ENCODE peak calls at places on chromosomes 12 and 14, in seven cellular contexts. V, P, O, E, G, U and Y are unnamed samples. For H3K27me3, the result is how much of the 10 kb centered on the place peaks cover.

GRCh38 chr12:123892853-123893252 is 79.8 kb downstream of the CCDC92 start:
- DNase-seq in V (no peak), P (no peak), O (peak), E (no peak), G (no peak), U (no peak), Y (no peak)

GRCh38 chr12:123948401-123949117 is 24.1 kb downstream of the CCDC92 start:
- DNase-seq in V (no peak), P (no peak), O (no peak), E (no peak), G (no peak), U (no peak), Y (peak)

GRCh38 chr14:24274101-24274543 is 2.7 kb upstream of the RABGGTA start:
- DNase-seq in V (peak), P (no peak), O (no peak), E (no peak), G (no peak), U (no peak), Y (peak)

GRCh38 chr12:29921307-29921706 is 137.6 kb upstream of the TMTC1 start:
- DNase-seq in V (peak), P (no peak), O (peak), E (no peak), G (peak), U (no peak), Y (no peak)

GRCh38 chr12:12976366-12976765 is 23.7 kb downstream of the HEBP1 start:
- DNase-seq in V (peak), P (no peak), O (no peak), E (no peak), G (peak), U (no peak), Y (no peak)

GRCh38 chr14:85301506-85301905 is 228.4 kb upstream of the FLRT2 start:
- DNase-seq in V (no peak), P (no peak), O (no peak), E (no peak), G (no peak), U (no peak), Y (no peak)

GRCh38 chr14:96060161-96060933 is 21.2 kb downstream of the C14orf132 start:
- DNase-seq in V (no peak), P (no peak), O (no peak), E (peak), G (no peak), U (no peak), Y (no peak)

GRCh38 chr12:89856431-89856830 is 147.8 kb upstream of the ATP2B1 start:
- DNase-seq in V (peak), P (no peak), O (peak), E (no peak), G (peak), U (no peak), Y (no peak)

GRCh38 chr12:119381471-119382235 is 47.1 kb downstream of the CCDC60 start:
- DNase-seq in V (no peak), P (no peak), O (peak), E (no peak), G (no peak), U (no peak), Y (no peak)

GRCh38 chr12:101599771-101600486 is 5.2 kb downstream of the MYBPC1 start:
- DNase-seq in V (no peak), P (no peak), O (no peak), E (no peak), G (no peak), U (no peak), Y (no peak)

GRCh38 chr14:72932893-72933292 is 6.6 kb downstream of the DCAF4 start:
- DNase-seq in V (no peak), P (no peak), O (no peak), E (peak), G (no peak), U (no peak), Y (no peak)

GRCh38 chr12:90322006-90322405 is 613.4 kb upstream of the ATP2B1 start:
- DNase-seq in V (no peak), P (no peak), O (no peak), E (no peak), G (peak), U (no peak), Y (no peak)

GRCh38 chr12:95648990-95649791 is 97.9 kb upstream of the USP44 start:
- DNase-seq in V (peak), P (no peak), O (peak), E (no peak), G (peak), U (no peak), Y (no peak)

GRCh38 chr14:31897581-31898186 is 179.4 kb upstream of the ARHGAP5 start:
- DNase-seq in V (no peak), P (no peak), O (peak), E (no peak), G (no peak), U (no peak), Y (no peak)

GRCh38 chr12:115710104-115710564 is 567.4 kb downstream of the MED13L start:
- DNase-seq in V (peak), P (no peak), O (no peak), E (no peak), G (peak), U (no peak), Y (no peak)

GRCh38 chr12:120692524-120693033 is 5.6 kb downstream of the MLEC start:
- DNase-seq in V (peak), P (no peak), O (no peak), E (no peak), G (no peak), U (no peak), Y (no peak)

GRCh38 chr14:34593740-34594375 is 36.1 kb downstream of the SNX6 start:
- DNase-seq in V (peak), P (no peak), O (no peak), E (no peak), G (peak), U (peak), Y (no peak)

GRCh38 chr12:124388679-124389536 is 94.0 kb downstream of the RFLNA start:
- DNase-seq in V (peak), P (peak), O (peak), E (peak), G (peak), U (peak), Y (peak)

GRCh38 chr14:20613094-20614037 is 22.2 kb upstream of the RNASE12 start:
- DNase-seq in V (peak), P (peak), O (peak), E (peak), G (peak), U (peak), Y (peak)

GRCh38 chr12:6551496-6552139 is 4.2 kb downstream of the IFFO1 start:
- DNase-seq in V (peak), P (no peak), O (no peak), E (peak), G (peak), U (no peak), Y (no peak)

GRCh38 chr12:11881835-11882234 is 188.9 kb upstream of the BCL2L14 start:
- DNase-seq in V (no peak), P (no peak), O (no peak), E (no peak), G (no peak), U (no peak), Y (no peak)

GRCh38 chr14:20934148-20934762 is 21.0 kb upstream of the RNASE2 start:
- DNase-seq in V (no peak), P (peak), O (peak), E (peak), G (no peak), U (peak), Y (peak)

GRCh38 chr14:23751591-23751990 is 115.4 kb downstream of the DHRS2 start:
- DNase-seq in V (no peak), P (no peak), O (no peak), E (no peak), G (no peak), U (no peak), Y (no peak)

GRCh38 chr14:97380539-97380941 is 583.4 kb downstream of the VRK1 start:
- DNase-seq in V (no peak), P (no peak), O (no peak), E (no peak), G (no peak), U (no peak), Y (no peak)

GRCh38 chr12:52945389-52946232 is 3.3 kb upstream of the KRT18 start:
- DNase-seq in V (peak), P (no peak), O (peak), E (no peak), G (peak), U (peak), Y (no peak)

GRCh38 chr12:53241623-53242412 is 9.8 kb upstream of the RARG start:
- DNase-seq in V (no peak), P (no peak), O (no peak), E (no peak), G (no peak), U (no peak), Y (peak)

GRCh38 chr12:70619471-70620152 is 17.6 kb downstream of the PTPRB start:
- DNase-seq in V (peak), P (no peak), O (no peak), E (no peak), G (peak), U (no peak), Y (no peak)

DNA sequence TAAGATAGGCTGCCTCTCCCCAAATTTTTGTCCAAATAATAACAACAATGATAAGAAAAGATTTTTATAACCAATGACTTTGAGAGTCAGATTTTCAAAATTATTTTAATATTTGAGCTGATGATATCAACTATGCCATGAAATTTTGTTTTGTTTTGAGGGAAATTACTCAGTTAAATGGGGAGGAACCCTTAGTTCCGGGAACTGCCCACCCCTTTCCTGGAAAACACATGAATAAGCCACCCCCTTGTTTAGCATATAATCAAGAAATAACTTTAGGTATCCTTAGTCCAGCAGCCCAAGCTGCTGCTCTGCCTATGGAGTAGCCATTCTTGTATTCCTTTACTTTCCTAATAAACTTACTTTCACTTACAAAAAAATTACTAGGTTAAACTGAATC is 61.4 kb downstream of the HMGA2 start:
- DNase-seq in V (no peak), P (no peak), O (no peak), E (no peak), G (no peak), U (no peak), Y (no peak)
- TF ChIP-seq CTCF in V (no peak), P (no peak), O (no peak), E (no peak), G (no peak), U (no peak), Y (no peak)

GRCh38 chr14:70885343-70886014 is 21.8 kb upstream of the PCNX1 start:
- DNase-seq in V (no peak), P (peak), O (no peak), E (no peak), G (no peak), U (no peak), Y (peak)
- H3K4me3 ChIP-seq in V (no peak), P (no peak), O (no peak), E (no peak), G (no peak), U (no peak), Y (no peak)

GRCh38 chr12:65139389-65139788 is 18.3 kb upstream of the WIF1 start:
- DNase-seq in V (no peak), P (no peak), O (no peak), E (no peak), G (no peak), U (no peak), Y (no peak)
- H3K27me3 ChIP-seq in V (under half), P (under half), O (under half), E (under half), G (under half), U (under half), Y (under half)

GRCh38 chr12:3132636-3133409 is 55.6 kb downstream of the TSPAN9 start:
- DNase-seq in V (peak), P (peak), O (peak), E (peak), G (peak), U (no peak), Y (peak)
- TF ChIP-seq CTCF in V (no peak), P (no peak), O (no peak), E (no peak), G (no peak), U (no peak), Y (peak)